ENCODE peak calls at places on chromosomes 6 and 20, in five cellular contexts. H is HepG2, B is K562, V is GM12878, P is H1. I is an unnamed sample.

GRCh38 chr6:142301421-142302391 is at the start of gene ADGRG6:
- DNase-seq in H (peak; percentile 82), B (peak; percentile 22), V (no peak), P (no peak), I (peak; percentile 57)

GRCh38 chr6:68632620-68633195 is 2.4 kb upstream of the ADGRB3 start:
- DNase-seq in H (no peak), B (no peak), V (no peak), P (no peak), I (no peak)

GRCh38 chr6:85449388-85449817 is 480 bp upstream of the NT5E start:
- DNase-seq in H (no peak), B (no peak), V (peak; percentile 73), P (no peak), I (no peak)

GRCh38 chr6:168045141-168045691 is 33.8 kb downstream of the FRMD1 start:
- DNase-seq in H (peak; percentile 34), B (no peak), V (no peak), P (no peak), I (no peak)

GRCh38 chr6:126077810-126078791 is 91.8 kb downstream of the TRMT11 start:
- DNase-seq in H (no peak), B (no peak), V (no peak), P (no peak), I (no peak)

GRCh38 chr6:32882879-32883250 is 28.9 kb downstream of the PSMB9 start:
- DNase-seq in H (no peak), B (no peak), V (no peak), P (no peak), I (no peak)

GRCh38 chr6:169689247-169689646 is 12.6 kb downstream of the WDR27 start:
- DNase-seq in H (no peak), B (no peak), V (no peak), P (no peak), I (no peak)

GRCh38 chr6:105757512-105758200 is 328.5 kb upstream of the PRDM1 start:
- DNase-seq in H (peak; percentile 13), B (no peak), V (peak; percentile 76), P (no peak), I (no peak)

GRCh38 chr6:90611996-90612690 is 25.3 kb upstream of the MAP3K7 start:
- DNase-seq in H (no peak), B (no peak), V (no peak), P (no peak), I (no peak)

GRCh38 chr6:39892490-39893129 is 41.7 kb downstream of the MOCS1 start:
- DNase-seq in H (peak; percentile 50), B (peak; percentile 58), V (peak; percentile 2), P (peak; percentile 17), I (peak; percentile 6)

GRCh38 chr6:35413911-35414310 is 38.2 kb upstream of the FANCE start:
- DNase-seq in H (no peak), B (no peak), V (no peak), P (no peak), I (no peak)

GRCh38 chr6:94668896-94669295 is 908.4 kb upstream of the MANEA start:
- DNase-seq in H (no peak), B (no peak), V (no peak), P (no peak), I (no peak)

GRCh38 chr6:39357998-39358686 is 35.6 kb upstream of the KCNK16 start:
- DNase-seq in H (no peak), B (no peak), V (no peak), P (no peak), I (no peak)

GRCh38 chr6:18280084-18280483 is 15.8 kb upstream of the DEK start:
- DNase-seq in H (no peak), B (no peak), V (no peak), P (no peak), I (no peak)

GRCh38 chr6:12941422-12941821 is 224.9 kb downstream of the PHACTR1 start:
- DNase-seq in H (no peak), B (no peak), V (no peak), P (no peak), I (no peak)

GRCh38 chr20:18722381-18722780 is 91.2 kb upstream of the SCP2D1 start:
- DNase-seq in H (no peak), B (no peak), V (no peak), P (no peak), I (no peak)

GRCh38 chr20:57654998-57655811 is 35.0 kb upstream of the ZBP1 start:
- DNase-seq in H (no peak), B (no peak), V (no peak), P (no peak), I (no peak)

GRCh38 chr6:110526731-110527130 is 50.3 kb upstream of the SLC22A16 start:
- DNase-seq in H (no peak), B (no peak), V (no peak), P (no peak), I (no peak)

GRCh38 chr6:157813757-157814455 is 9.1 kb upstream of the SNX9 start:
- DNase-seq in H (no peak), B (no peak), V (no peak), P (no peak), I (no peak)

GRCh38 chr6:30155522-30156261 is 5.3 kb downstream of the TRIM10 start:
- DNase-seq in H (no peak), B (no peak), V (no peak), P (no peak), I (no peak)

GRCh38 chr20:21511850-21512633 is 1.8 kb downstream of the NKX2-2 start:
- DNase-seq in H (no peak), B (no peak), V (no peak), P (no peak), I (no peak)

GRCh38 chr20:25173886-25174308 is 21.6 kb upstream of the ENTPD6 start:
- DNase-seq in H (peak; percentile 93), B (no peak), V (no peak), P (no peak), I (no peak)

GRCh38 chr20:62936996-62937352 is 973 bp upstream of the GID8 start:
- DNase-seq in H (peak; percentile 81), B (no peak), V (no peak), P (no peak), I (no peak)

GRCh38 chr6:108436771-108437170 is 123.9 kb upstream of the FOXO3 start:
- DNase-seq in H (no peak), B (no peak), V (no peak), P (no peak), I (no peak)
- TF ChIP-seq SRF in H (no peak), B (no peak), V (no peak), P (no peak), I (no peak)

GRCh38 chr20:61513124-61514017 is 261.3 kb downstream of the CDH4 start:
- DNase-seq in H (no peak), B (no peak), V (no peak), P (no peak), I (no peak)

GRCh38 chr20:61512475-61512874 is 260.4 kb downstream of the CDH4 start:
- DNase-seq in H (no peak), B (no peak), V (no peak), P (no peak), I (no peak)

GRCh38 chr20:61507778-61508177 is 255.7 kb downstream of the CDH4 start:
- DNase-seq in H (no peak), B (no peak), V (no peak), P (no peak), I (no peak)

GRCh38 chr20:61508301-61508700 is 256.2 kb downstream of the CDH4 start:
- DNase-seq in H (no peak), B (no peak), V (no peak), P (no peak), I (no peak)

GRCh38 chr20:61510778-61511330 is 258.8 kb downstream of the CDH4 start:
- DNase-seq in H (no peak), B (no peak), V (no peak), P (no peak), I (no peak)
- TF ChIP-seq SRF in H (no peak), B (no peak), V (no peak), P (no peak), I (no peak)

DNA sequence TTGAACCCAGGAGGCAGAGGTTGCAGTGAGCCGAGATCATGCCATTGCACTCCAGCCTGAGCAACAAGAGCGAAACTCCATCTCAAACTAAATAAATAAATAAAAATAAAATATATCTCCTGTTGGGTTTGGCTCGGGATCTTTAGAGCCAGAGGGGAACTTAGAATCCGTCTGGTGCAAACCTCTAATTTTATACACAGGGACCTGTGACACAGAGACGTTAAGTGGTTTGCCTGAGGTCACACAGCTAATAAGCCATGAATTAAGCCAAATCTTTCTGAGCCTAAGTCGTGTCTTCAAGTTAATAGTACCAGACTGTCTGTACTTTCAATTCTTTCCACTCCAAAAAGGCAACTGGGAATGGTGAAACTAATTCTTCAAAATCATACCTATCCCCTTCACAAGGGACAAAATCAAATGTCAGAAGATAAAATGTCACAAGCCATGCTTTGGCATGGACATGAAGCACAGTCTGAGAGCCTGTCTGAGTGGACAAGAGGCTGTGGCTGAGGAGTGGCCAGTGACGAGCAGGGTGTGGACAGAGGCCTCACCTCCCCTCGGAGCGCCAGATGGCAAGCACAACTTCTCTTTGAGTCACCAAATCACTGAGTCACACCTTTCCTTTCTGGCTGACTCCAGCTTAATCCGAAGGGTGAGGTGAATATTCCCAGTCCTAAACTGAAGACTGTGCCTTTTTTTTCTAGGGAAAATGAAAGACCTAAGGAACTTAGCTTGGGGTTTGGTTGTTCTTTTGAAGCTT is 177.4 kb downstream of the TFAP2A start:
- DNase-seq in H (no peak), B (no peak), V (no peak), P (no peak), I (peak; percentile 86)
- TF ChIP-seq SRF in H (no peak), B (no peak), V (no peak), P (no peak), I (no peak)

GRCh38 chr6:134577998-134578397 is 260.1 kb upstream of the SGK1 start:
- DNase-seq in H (no peak), B (no peak), V (no peak), P (no peak), I (peak; percentile 1)
- TF ChIP-seq SRF in H (no peak), B (no peak), V (no peak), P (no peak), I (no peak)

DNA sequence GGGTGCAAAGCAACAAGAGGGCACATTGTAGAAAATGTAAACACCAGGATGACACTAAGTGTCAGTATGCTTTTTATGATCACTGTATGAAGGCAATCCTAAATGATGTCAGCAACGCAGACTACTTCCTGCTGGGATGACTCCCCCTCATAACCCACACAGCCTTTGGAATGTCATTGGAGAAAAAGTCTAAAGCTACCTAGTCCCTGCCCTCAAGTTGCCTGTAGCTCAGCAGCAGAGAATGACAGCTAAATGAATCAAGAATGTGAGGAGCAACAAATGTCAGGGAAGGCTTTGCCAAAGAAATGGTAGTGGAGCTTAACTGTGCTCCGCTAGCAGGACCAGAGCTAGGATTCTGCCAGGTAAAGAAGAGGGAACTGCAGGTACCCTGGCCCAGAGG is 555.6 kb downstream of the CD83 start:
- DNase-seq in H (no peak), B (no peak), V (no peak), P (no peak), I (no peak)
- TF ChIP-seq SRF in H (no peak), B (no peak), V (no peak), P (no peak), I (no peak)

DNA sequence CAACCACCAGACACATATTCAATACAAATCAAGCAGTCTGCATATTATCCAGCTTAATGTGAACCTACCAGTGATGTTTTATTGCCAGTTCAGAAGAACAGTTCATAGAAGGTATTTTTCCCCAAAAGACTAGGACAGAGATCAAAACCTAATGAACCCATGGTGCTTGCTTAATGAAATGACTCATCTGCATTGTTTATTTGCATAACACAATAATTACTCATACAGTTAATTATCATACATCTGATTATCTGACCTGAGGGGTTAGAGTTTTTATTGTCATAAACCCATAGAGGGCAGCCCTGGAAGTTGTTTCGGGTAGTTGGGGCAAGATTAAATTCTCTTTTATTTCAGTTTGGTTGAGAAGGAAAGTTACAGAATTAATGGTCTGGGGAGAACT is 830.9 kb downstream of the TFAP2A start:
- DNase-seq in H (no peak), B (no peak), V (no peak), P (no peak), I (no peak)
- TF ChIP-seq SRF in H (no peak), B (no peak), V (no peak), P (no peak), I (no peak)

I was measured in HCT116.